ENCODE peak calls at places on chromosomes 4 and X, in ten cellular contexts. E is HCT116, L is Peyer's patch, T is heart left ventricle, P is sigmoid colon, N is upper lobe of left lung, I is prostate gland, C is breast epithelium, S is tibial nerve, X is transverse colon. M is an unnamed sample.

GRCh38 chr4:22668301-22668700 is 24.4 kb upstream of the GBA3 start:
- DNase-seq in I (no peak), N (no peak), L (no peak), E (no peak), X (no peak), T (no peak), P (no peak), S (no peak), C (no peak), M (no peak)

GRCh38 chr4:15755321-15755750 is 22.8 kb upstream of the CD38 start:
- DNase-seq in C (no peak), N (no peak), L (no peak), P (no peak), I (no peak), T (no peak), X (no peak), S (no peak), E (no peak), M (no peak)

GRCh38 chrX:2577844-2578444 is 77.2 kb upstream of the DHRSX start:
- DNase-seq in X (no peak), T (no peak), E (no peak), P (no peak), L (no peak), N (no peak), S (no peak), I (no peak), C (no peak), M (no peak)

GRCh38 chrX:44954562-44954961 is 81.6 kb downstream of the KDM6A start:
- DNase-seq in S (no peak), I (no peak), P (no peak), C (no peak), L (no peak), T (no peak), E (no peak), N (no peak), X (no peak), M (no peak)

GRCh38 chrX:9786839-9787635 is 808 bp downstream of the SHROOM2 start:
- DNase-seq in L (no peak), C (no peak), X (no peak), N (no peak), T (no peak), S (no peak), E (no peak), I (no peak), P (no peak), M (no peak)

GRCh38 chr4:189202182-189202868 is 738.3 kb upstream of the FRG1 start:
- DNase-seq in C (peak; percentile 58), N (peak; percentile 90), I (peak; percentile 41), T (peak; percentile 83), L (no peak), X (peak; percentile 24), E (peak; percentile 28), S (peak; percentile 66), P (peak; percentile 79), M (no peak)

GRCh38 chr4:53376900-53377299 is 541 bp upstream of the FIP1L1 start:
- DNase-seq in I (no peak), L (no peak), P (no peak), C (no peak), X (no peak), N (no peak), E (no peak), T (no peak), S (no peak), M (no peak)

GRCh38 chr4:26163425-26164362 is 157.1 kb upstream of the RBPJ start:
- DNase-seq in S (no peak), L (no peak), X (no peak), P (no peak), I (no peak), N (no peak), T (no peak), C (no peak), E (no peak), M (no peak)

GRCh38 chr4:172011196-172011595 is 198.0 kb downstream of the GALNTL6 start:
- DNase-seq in S (no peak), T (no peak), C (no peak), I (no peak), X (no peak), N (no peak), P (no peak), E (no peak), L (no peak), M (no peak)

GRCh38 chr4:185210102-185210981 is 944 bp downstream of the SNX25 start:
- DNase-seq in S (no peak), C (no peak), I (peak; percentile 40), X (peak; percentile 51), L (peak; percentile 50), E (no peak), N (peak; percentile 92), T (peak; percentile 69), P (peak; percentile 81), M (peak; percentile 24)

GRCh38 chr4:19009886-19010285 is 988.3 kb upstream of the LCORL start:
- DNase-seq in L (no peak), S (no peak), I (no peak), N (no peak), C (no peak), P (no peak), E (no peak), T (no peak), X (no peak), M (no peak)

GRCh38 chr4:13626492-13627184 is 887 bp downstream of the BOD1L1 start:
- DNase-seq in C (no peak), L (no peak), E (no peak), S (no peak), T (no peak), I (no peak), N (no peak), P (no peak), X (no peak), M (no peak)

GRCh38 chr4:1323635-1324442 is 23.2 kb upstream of the UVSSA start:
- DNase-seq in X (no peak), T (peak; percentile 37), I (no peak), S (no peak), P (no peak), C (no peak), E (peak; percentile 63), L (no peak), N (no peak), M (no peak)

GRCh38 chrX:11792461-11793421 is 34.7 kb downstream of the MSL3 start:
- DNase-seq in X (peak; percentile 35), P (no peak), C (no peak), E (no peak), N (no peak), L (peak; percentile 46), I (peak; percentile 8), S (no peak), T (no peak), M (no peak)

GRCh38 chr4:154049457-154050181 is 260.7 kb upstream of the SFRP2 start:
- DNase-seq in X (peak; percentile 10), S (no peak), T (no peak), E (peak; percentile 16), L (no peak), P (no peak), N (no peak), C (no peak), I (no peak), M (no peak)
- TF ChIP-seq CTCF in X (no peak), S (no peak), T (no peak), E (peak; percentile 35), L (no peak), P (no peak), N (no peak), C (no peak), I (no peak), M (no peak)

DNA sequence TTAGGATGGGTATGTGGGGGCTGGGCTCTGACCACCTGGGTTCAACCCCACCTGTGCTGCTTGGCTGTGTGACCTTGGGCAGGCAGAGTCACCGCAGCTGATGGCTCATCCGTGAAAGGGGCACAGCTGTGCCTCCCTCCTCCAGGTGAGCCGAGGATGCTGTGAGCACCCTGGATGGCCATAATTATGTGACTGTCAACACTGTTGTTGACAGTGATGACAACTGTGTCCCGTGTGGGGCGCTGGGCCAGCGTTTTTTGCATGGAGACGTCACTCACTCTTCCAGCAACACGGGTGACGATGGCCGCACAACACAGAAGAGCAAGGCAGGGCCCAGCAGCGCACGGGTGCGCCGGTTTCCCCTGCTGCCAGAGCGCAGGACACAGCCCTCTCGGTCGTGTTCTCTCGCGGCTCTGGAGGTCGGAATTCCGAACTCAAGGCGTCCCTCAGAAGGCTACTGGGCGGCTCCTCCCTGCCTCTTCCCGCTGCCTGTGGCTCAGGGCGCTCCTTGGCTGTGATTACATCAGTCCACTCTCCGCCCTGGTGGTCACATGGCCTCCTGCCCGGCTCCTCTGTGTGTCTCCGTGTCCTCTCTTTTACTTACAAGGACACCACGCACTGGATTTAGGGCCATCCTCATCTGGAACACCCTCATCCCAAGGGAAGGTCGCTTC is 1.3 kb downstream of the SH3TC1 start:
- DNase-seq in E (no peak), L (peak; percentile 67), C (peak; percentile 69), X (peak; percentile 50), N (peak; percentile 84), P (peak; percentile 83), T (peak; percentile 86), S (no peak), I (peak; percentile 59), M (peak; percentile 63)
- TF ChIP-seq POLR2A in E (no peak), L (no peak), C (no peak), X (peak; percentile 43), N (peak; percentile 44), P (no peak), T (peak; percentile 48), S (no peak), I (peak; percentile 74), M (peak; percentile 48)

DNA sequence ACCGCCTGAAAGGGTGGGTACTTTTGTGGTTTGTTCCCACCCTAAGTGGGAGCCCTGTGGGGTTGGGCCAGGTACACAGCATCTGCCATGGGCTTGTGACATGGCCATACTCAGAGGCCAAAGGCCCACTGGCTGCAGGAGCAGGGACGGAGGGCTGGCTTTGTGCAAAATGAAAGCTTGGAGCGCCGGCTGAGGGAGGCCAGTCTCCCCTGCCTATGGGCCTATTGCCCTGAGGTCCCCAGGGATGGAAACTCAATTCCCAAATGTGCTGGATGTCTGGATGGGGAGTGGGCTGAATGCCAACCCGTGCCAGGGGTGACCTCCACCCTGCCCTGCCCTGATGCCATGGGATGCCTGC is 10.8 kb downstream of the ADRA2C start:
- DNase-seq in E (no peak), T (no peak), I (no peak), L (no peak), N (no peak), P (no peak), X (no peak), S (no peak), C (no peak), M (no peak)
- H3K27ac ChIP-seq in E (no peak overlapping the region), T (no peak overlapping the region), I (no peak overlapping the region), L (no peak overlapping the region), N (no peak overlapping the region), P (no peak overlapping the region), X (no peak overlapping the region), S (no peak overlapping the region), C (no peak overlapping the region), M (no peak overlapping the region)

GRCh38 chrX:37504991-37505390 is 66.5 kb upstream of the LANCL3 start:
- DNase-seq in X (no peak), N (peak; percentile 46), P (no peak), S (no peak), I (no peak), E (no peak), L (no peak), C (no peak), T (peak; percentile 42), M (no peak)

DNA sequence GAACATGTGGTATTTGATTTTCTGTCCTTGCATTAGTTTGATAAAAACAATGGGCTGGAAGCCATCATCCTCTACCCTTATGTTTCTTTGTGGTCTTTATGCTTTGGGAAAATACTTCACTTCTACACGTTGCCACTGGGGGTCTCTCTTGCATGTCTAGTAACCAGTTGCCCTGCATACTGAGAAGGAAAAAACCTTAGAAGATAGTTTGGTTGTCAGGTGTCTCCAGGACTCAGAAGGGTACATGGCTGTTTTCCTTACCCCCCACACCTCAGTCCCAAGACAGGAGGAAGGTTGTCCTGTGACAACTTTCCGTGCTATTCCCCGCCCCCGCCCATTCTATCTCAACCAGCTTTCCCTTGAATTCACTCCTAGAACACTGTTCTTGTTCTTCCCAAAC is 62.1 kb upstream of the LANCL3 start:
- DNase-seq in I (no peak), C (no peak), T (no peak), P (no peak), L (no peak), S (no peak), X (no peak), N (no peak), E (no peak), M (no peak)
- TF ChIP-seq CTCF in I (peak; percentile 26), C (no peak), T (peak; percentile 11), P (no peak), L (no peak), S (no peak), X (no peak), N (peak; percentile 29), E (peak; percentile 35), M (peak; percentile 39)